ENCODE peak calls at places on chromosomes 4 and X, in four cellular contexts. N is hepatocyte, V is GM23338, E is cardiac muscle cell. Y is an unnamed sample.

GRCh38 chr4:183097251-183098079 is 1.6 kb upstream of the WWC2 start:
- DNase-seq in N (no peak), E (no peak), V (peak; percentile 76), Y (no peak)

GRCh38 chr4:36064147-36064546 is 180.2 kb downstream of the ARAP2 start:
- DNase-seq in V (no peak), N (no peak), E (no peak), Y (peak; percentile 25)

GRCh38 chr4:133969202-133969873 is 232.3 kb downstream of the PABPC4L start:
- DNase-seq in E (peak; percentile 38), V (no peak), N (peak; percentile 13), Y (peak; percentile 11)

GRCh38 chr4:133394971-133395627 is 246.0 kb downstream of the PCDH10 start:
- DNase-seq in E (no peak), N (no peak), V (no peak), Y (no peak)

GRCh38 chr4:36088542-36088941 is 155.8 kb downstream of the ARAP2 start:
- DNase-seq in N (no peak), V (no peak), E (peak; percentile 1), Y (no peak)

GRCh38 chr4:95288552-95288951 is 260.2 kb downstream of the UNC5C start:
- DNase-seq in E (no peak), N (no peak), V (no peak), Y (no peak)

GRCh38 chr4:182280439-182281111 is 37.4 kb downstream of the TENM3 start:
- DNase-seq in E (peak; percentile 28), V (no peak), N (no peak), Y (peak; percentile 8)

GRCh38 chr4:13875160-13875559 is 247.6 kb upstream of the BOD1L1 start:
- DNase-seq in E (no peak), N (no peak), V (no peak), Y (no peak)

GRCh38 chr4:120156115-120156718 is 89.6 kb upstream of the MAD2L1 start:
- DNase-seq in E (peak; percentile 71), N (peak; percentile 79), V (peak; percentile 83), Y (peak; percentile 52)

GRCh38 chrX:130994671-130995070 is 63.5 kb upstream of the ARHGAP36 start:
- DNase-seq in N (peak; percentile 46), V (peak; percentile 61), E (peak; percentile 72), Y (no peak)

GRCh38 chr4:30765022-30765421 is 44.9 kb downstream of the PCDH7 start:
- DNase-seq in V (no peak), N (no peak), E (no peak), Y (no peak)

DNA sequence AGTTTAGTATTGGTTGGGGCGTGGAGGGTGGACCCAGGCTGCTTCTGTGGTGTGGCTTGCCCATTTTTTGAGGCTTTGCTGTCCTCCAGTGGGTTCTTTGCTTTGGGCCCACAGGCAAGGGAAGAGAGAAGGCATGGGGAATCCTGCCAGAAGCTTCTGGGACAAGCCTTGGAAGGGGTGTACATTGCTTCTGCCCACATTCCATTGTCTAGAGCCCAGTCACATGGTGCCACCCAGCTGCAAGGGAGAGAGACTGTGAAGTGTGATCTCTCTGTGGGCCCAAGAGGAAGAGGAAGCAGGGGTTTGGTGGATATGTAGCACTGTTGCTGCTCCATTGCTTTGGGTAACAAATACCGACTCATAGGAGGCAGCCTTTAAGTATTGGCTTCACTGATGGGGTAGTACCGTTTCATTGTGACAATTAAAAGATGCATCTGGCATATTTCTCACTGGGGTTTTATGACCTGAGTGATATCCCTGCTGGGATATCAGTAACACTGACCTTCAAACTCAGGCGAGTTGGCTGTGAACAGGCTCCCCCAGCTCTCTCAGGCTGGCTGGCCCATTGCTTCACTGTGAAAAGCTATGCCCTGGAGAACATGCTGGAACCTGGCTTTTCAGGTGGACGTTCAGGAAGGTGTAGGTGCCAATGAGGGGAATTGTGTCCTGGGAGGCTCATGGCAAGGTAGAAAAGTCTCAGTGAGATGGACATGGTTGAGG is 85.9 kb downstream of the CLDN34 start:
- DNase-seq in N (no peak), E (no peak), V (no peak), Y (no peak)
- H3K4me1 ChIP-seq in N (no peaks in the 10 kb centered on the region), E (peaks cover 12% of the 10 kb centered on the region), V (peaks cover 22% of the 10 kb centered on the region), Y (peaks cover 18% of the 10 kb centered on the region)

DNA sequence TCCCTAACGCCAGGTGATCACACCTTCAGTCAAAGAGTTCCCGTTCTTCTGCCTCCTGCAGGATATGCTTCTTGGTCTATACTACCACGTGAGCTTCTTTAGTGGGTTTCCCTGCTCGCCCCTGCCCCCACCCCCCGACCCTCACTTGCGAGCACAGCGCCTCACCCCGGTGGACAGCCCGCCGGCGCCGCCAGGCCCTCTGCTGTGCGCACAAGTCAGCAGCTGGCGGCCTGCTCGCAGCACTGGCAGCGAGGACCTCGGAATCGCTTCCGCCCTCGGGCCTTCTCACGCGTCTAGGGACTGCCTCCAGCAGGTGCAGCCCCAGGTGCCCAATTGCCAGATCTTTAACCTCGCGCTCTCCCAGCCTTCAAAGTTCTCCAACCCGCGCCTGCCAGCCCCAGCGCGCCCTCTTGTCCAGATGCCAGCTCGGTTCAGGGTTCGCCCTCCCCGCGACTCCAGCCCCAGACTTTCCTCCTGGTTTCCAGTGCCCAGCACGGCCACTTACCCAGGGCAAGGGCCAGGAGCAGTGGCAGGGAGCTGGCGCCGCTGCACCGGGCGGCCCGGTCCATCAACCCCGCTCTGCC is 474 bp downstream of the BTC start:
- DNase-seq in N (peak; percentile 69), E (peak; percentile 65), V (peak; percentile 91), Y (peak; percentile 39)
- H3K27ac ChIP-seq in N (peak overlapping the region; percentile 66), E (no peak overlapping the region), V (no peak overlapping the region), Y (no peak overlapping the region)

DNA sequence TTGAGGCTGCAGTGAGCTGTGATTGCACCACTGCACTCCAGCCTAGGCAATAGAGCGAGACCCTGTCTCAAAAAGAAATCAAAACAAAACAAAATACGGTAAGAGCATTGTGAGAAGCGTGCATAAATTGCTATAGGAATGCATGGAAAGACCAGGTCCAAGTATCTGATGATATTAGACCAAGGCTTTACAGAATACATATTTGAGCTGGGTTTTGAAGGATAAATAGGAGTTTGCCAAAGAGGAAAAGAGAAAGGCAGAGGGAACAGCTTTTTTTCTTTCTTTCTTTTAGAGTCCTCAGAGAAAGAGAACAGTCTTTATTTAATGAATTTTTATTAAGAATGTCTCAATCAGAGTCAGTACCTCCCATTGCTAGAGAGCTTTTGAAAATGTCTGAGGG is 79.5 kb upstream of the PRPS1 start:
- DNase-seq in E (no peak), N (no peak), V (no peak), Y (no peak)
- TF ChIP-seq CTCF in E (no peak), N (no peak), V (no peak), Y (no peak)

GRCh38 chr4:80492761-80493160 is 157.2 kb downstream of the CFAP299 start:
- DNase-seq in E (no peak), N (peak; percentile 31), V (no peak), Y (no peak)

GRCh38 chr4:80500593-80500992 is 165.1 kb downstream of the CFAP299 start:
- DNase-seq in N (no peak), E (no peak), V (no peak), Y (no peak)

GRCh38 chr4:80495847-80496246 is 160.3 kb downstream of the CFAP299 start:
- DNase-seq in V (peak; percentile 66), E (no peak), N (no peak), Y (no peak)

DNA sequence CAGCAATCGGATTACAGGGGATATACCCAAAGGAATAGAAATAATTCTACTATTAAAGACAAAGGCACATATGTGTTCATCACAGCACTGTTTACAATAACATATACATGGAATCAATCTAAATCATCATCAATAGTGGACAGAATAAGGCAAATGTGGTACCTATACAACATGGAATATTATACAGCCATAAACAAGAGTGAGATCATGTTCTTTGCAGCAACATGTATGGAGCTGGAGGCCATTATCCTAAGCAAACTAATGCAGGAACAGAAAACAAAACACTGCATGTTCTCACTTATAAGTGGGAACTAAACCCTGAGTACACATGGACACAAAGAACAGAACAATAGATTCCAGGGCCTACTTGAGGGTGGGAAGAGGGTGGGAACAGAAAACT is 163.2 kb downstream of the CFAP299 start:
- DNase-seq in E (no peak), N (no peak), V (no peak), Y (no peak)
- H3K4me1 ChIP-seq in E (no peaks in the 10 kb centered on the region), N (no peaks in the 10 kb centered on the region), V (no peaks in the 10 kb centered on the region), Y (no peaks in the 10 kb centered on the region)

GRCh38 chrX:40171513-40172168 is 73.9 kb upstream of the BCOR start:
- DNase-seq in V (no peak), E (peak; percentile 63), N (peak; percentile 71), Y (no peak)

GRCh38 chrX:40172169-40172979 is 74.6 kb upstream of the BCOR start:
- DNase-seq in V (peak; percentile 38), N (peak; percentile 79), E (peak; percentile 62), Y (no peak)

GRCh38 chrX:40174594-40175415 is 77.0 kb upstream of the BCOR start:
- DNase-seq in E (peak; percentile 82), V (peak; percentile 56), N (peak; percentile 82), Y (no peak)

GRCh38 chrX:40173662-40174593 is 76.2 kb upstream of the BCOR start:
- DNase-seq in V (peak; percentile 55), E (peak; percentile 59), N (peak; percentile 76), Y (no peak)

DNA sequence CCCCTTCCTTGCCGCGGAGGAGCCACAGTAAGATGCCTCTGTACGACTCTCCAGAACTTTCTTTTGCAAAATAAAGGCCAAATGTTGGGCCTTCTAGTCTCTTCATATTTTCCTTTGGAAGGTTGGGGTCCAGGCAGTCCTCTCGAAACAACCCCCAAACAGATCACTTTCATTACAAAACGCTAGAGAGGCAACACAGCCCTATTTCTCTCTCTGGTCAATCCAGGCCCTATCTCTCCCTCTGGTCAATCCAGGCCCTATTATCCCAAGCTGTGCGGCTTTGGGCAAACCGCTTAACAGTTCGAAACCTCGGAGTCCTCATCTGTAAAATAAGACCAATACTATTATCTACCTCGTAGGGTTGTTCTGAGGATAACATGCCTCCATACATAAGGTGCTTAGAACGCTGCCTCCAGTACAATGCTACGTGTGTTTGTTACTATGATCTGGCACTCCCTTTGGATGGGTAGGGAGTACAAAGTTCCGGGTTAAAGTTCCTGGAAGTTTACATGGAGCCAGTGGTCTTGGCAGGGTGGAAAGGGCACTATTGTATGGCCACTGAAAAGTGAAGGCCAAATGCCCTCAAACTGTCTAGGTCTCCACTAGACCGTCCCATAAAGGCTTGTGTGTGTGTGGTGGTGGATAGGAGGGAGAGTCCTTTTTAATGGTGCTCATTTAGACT is 75.4 kb upstream of the BCOR start:
- DNase-seq in V (no peak), N (no peak), E (no peak), Y (no peak)
- H3K27ac ChIP-seq in V (no peak overlapping the region), N (peak overlapping the region; percentile 99), E (no peak overlapping the region), Y (no peak overlapping the region)

Y was measured in foreskin keratinocyte.